ENCODE peak calls at places on chromosomes 13 and 19, in five cellular contexts. L is tibial artery, F is fibroblast of lung, X is PC-3, Z is testis. U is an unnamed sample.

GRCh38 chr13:30569901-30570576 is 47.7 kb upstream of the USPL1 start:
- DNase-seq in L (peak; percentile 45), F (peak; percentile 95), Z (peak; percentile 51), X (peak; percentile 88), U (no peak)

GRCh38 chr19:11420894-11421606 is 1.9 kb upstream of the RGL3 start:
- DNase-seq in L (peak; percentile 30), Z (no peak), F (no peak), X (no peak), U (no peak)

GRCh38 chr19:41907994-41908615 is 20.1 kb downstream of the ERFL start:
- DNase-seq in F (no peak), L (no peak), Z (no peak), X (no peak), U (peak; percentile 54)

GRCh38 chr13:67052550-67053237 is 177.4 kb downstream of the PCDH9 start:
- DNase-seq in L (no peak), Z (no peak), X (no peak), F (no peak), U (no peak)

GRCh38 chr19:17762505-17763229 is 11.4 kb downstream of the FCHO1 start:
- DNase-seq in L (no peak), Z (peak; percentile 82), X (peak; percentile 70), F (peak; percentile 54), U (no peak)

GRCh38 chr13:30743319-30744055 is 8.1 kb downstream of the ALOX5AP start:
- DNase-seq in X (peak; percentile 93), L (peak; percentile 78), F (peak; percentile 99), Z (peak; percentile 71), U (no peak)

GRCh38 chr19:14059093-14059480 is 2.8 kb downstream of the PALM3 start:
- DNase-seq in X (no peak), Z (peak; percentile 39), L (no peak), F (no peak), U (no peak)

GRCh38 chr19:35031072-35031881 is 1.0 kb downstream of the SCN1B start:
- DNase-seq in X (peak; percentile 30), Z (no peak), L (peak; percentile 60), F (peak; percentile 28), U (no peak)

GRCh38 chr13:51262501-51263211 is 40.5 kb downstream of the FAM124A start:
- DNase-seq in X (no peak), Z (no peak), L (no peak), F (no peak), U (no peak)

GRCh38 chr13:75744127-75744526 is 108.0 kb downstream of the LMO7 start:
- DNase-seq in Z (no peak), F (no peak), X (no peak), L (no peak), U (no peak)

GRCh38 chr13:90413548-90413947 is 933.9 kb upstream of the MIR17HG start:
- DNase-seq in L (no peak), X (no peak), F (no peak), Z (no peak), U (no peak)

GRCh38 chr13:28574617-28575142 is 79.8 kb upstream of the FLT1 start:
- DNase-seq in Z (no peak), L (no peak), F (peak; percentile 91), X (peak; percentile 95), U (no peak)

GRCh38 chr13:23673354-23673753 is 103.1 kb downstream of the TNFRSF19 start:
- DNase-seq in Z (no peak), L (no peak), X (peak; percentile 82), F (peak; percentile 99), U (no peak)

GRCh38 chr19:51712461-51713081 is 11.2 kb downstream of the HAS1 start:
- DNase-seq in Z (no peak), F (peak; percentile 27), L (no peak), X (peak; percentile 85), U (no peak)

GRCh38 chr13:26540319-26540718 is 17.2 kb upstream of the WASF3 start:
- DNase-seq in Z (no peak), X (no peak), L (no peak), F (no peak), U (no peak)

GRCh38 chr19:56689198-56689597 is 17.6 kb upstream of the ZNF835 start:
- DNase-seq in Z (no peak), L (no peak), F (no peak), X (peak; percentile 8), U (no peak)

GRCh38 chr19:4566402-4567051 is 7.0 kb upstream of the SEMA6B start:
- DNase-seq in L (no peak), F (no peak), X (no peak), Z (no peak), U (no peak)

GRCh38 chr19:34409189-34410164 is 5.3 kb downstream of the PDCD2L start:
- DNase-seq in X (no peak), F (no peak), L (no peak), Z (no peak), U (peak; percentile 18)

GRCh38 chr13:112711528-112712265 is 21.9 kb downstream of the ATP11A start:
- DNase-seq in L (peak; percentile 93), X (peak; percentile 77), Z (peak; percentile 90), F (peak; percentile 97), U (peak; percentile 80)

GRCh38 chr13:111287201-111287600 is 33.2 kb upstream of the TEX29 start:
- DNase-seq in L (no peak), X (no peak), Z (no peak), F (no peak), U (no peak)

GRCh38 chr13:35349673-35350278 is 126.7 kb downstream of the MAB21L1 start:
- DNase-seq in L (no peak), F (peak; percentile 4), Z (no peak), X (peak; percentile 50), U (no peak)

GRCh38 chr13:60146491-60146890 is 17.2 kb downstream of the DIAPH3 start:
- DNase-seq in F (peak; percentile 83), Z (no peak), X (no peak), L (no peak), U (no peak)

GRCh38 chr13:111904701-111905608 is 162.0 kb upstream of the SOX1 start:
- DNase-seq in Z (peak; percentile 41), X (no peak), F (no peak), L (no peak), U (peak; percentile 9)

GRCh38 chr13:100247937-100248336 is 159.0 kb downstream of the PCCA start:
- DNase-seq in Z (no peak), F (no peak), L (no peak), X (no peak), U (no peak)

GRCh38 chr13:54305377-54305776 is 1276.8 kb downstream of the OLFM4 start:
- DNase-seq in F (no peak), X (no peak), L (no peak), Z (no peak), U (no peak)

GRCh38 chr13:48545608-48546007 is 12.7 kb upstream of the RCBTB2 start:
- DNase-seq in Z (no peak), F (no peak), L (no peak), X (no peak), U (no peak)

GRCh38 chr19:48271531-48272151 is 1.8 kb downstream of the ZNF114 start:
- DNase-seq in Z (peak; percentile 39), F (peak; percentile 50), L (peak; percentile 31), X (peak; percentile 23), U (peak; percentile 81)

GRCh38 chr13:50847501-50847900 is 4.0 kb upstream of the DLEU7 start:
- DNase-seq in Z (no peak), X (no peak), F (no peak), L (no peak), U (no peak)

GRCh38 chr13:47289578-47289977 is 392.7 kb upstream of the HTR2A start:
- DNase-seq in Z (no peak), F (no peak), L (no peak), X (peak; percentile 92), U (no peak)

GRCh38 chr13:98494769-98495168 is 82.1 kb downstream of the STK24 start:
- DNase-seq in Z (no peak), X (no peak), L (no peak), F (no peak), U (no peak)

GRCh38 chr13:98493035-98493401 is 83.9 kb downstream of the STK24 start:
- DNase-seq in Z (no peak), X (no peak), F (peak; percentile 50), L (no peak), U (no peak)

GRCh38 chr13:98490866-98491265 is 86.0 kb downstream of the STK24 start:
- DNase-seq in Z (no peak), X (no peak), F (no peak), L (no peak), U (no peak)

GRCh38 chr13:98490195-98490771 is 86.6 kb downstream of the STK24 start:
- DNase-seq in Z (no peak), X (no peak), L (no peak), F (no peak), U (no peak)

DNA sequence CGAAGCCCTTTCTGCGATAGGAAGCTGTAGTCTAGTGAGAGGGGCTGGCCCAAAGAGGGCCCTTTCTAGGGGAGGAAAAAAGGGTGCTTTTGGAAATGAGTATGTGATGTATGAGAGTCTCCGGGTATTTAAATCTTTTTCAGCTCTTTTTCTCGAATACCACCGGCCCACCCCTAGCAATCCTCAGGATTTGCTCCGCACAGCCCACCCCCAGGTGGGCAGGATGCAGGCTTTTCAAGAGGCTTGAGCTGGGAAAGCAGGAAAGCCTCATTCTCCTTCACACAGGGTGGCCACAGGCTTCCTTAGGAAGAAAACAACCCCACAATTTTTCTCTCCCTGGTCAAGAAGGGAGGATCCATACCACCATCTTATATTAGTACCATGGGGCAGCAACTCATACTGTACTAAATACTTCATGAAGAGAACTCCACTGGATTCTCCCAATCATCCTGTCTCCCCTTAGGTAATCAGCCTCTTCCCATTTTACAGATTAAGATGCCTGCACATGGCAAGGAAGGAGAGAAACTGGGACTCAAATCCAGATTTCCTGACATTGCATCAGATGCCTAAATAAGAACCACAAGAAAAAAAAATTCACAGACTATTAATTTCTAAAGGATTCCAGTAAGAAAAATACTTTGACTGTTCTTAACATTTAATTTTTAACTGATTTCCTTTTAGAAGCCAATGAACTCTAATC is 84.4 kb downstream of the STK24 start:
- DNase-seq in X (no peak), Z (no peak), L (no peak), F (peak; percentile 82), U (no peak)
- H3K4me1 ChIP-seq in X (no peaks in the 10 kb centered on the region), Z (peaks cover 20% of the 10 kb centered on the region), L (no peaks in the 10 kb centered on the region), F (peaks cover 17% of the 10 kb centered on the region), U (peaks cover 42% of the 10 kb centered on the region)

DNA sequence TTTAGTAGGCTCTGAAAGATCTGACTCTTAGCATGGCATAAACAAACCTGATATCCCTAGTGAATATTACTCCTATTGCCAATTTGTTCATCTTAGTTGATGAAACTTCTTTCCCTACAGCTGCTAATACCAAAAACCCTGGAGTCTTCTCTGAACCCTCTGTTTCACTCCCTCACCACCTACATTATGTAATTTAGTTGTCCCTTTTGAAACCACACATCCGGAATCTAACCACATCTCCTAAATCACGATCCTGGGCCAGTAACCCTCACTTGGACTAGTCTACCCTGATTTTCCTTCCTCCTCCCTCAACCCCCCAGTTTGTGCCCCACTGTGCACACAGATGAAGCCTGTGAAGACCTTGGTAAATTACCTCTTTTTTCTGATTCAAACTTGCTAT is 1.2 kb downstream of the ZNF256 start:
- DNase-seq in L (no peak), F (no peak), Z (no peak), X (no peak), U (no peak)
- H3K4me3 ChIP-seq in L (peak overlapping the region; percentile 95), F (peak overlapping the region; percentile 89), Z (no peak overlapping the region), X (peak overlapping the region; percentile 83), U (no peak overlapping the region)

GRCh38 chr19:15286688-15287355 is 45.5 kb downstream of the BRD4 start:
- DNase-seq in L (no peak), F (no peak), Z (no peak), X (no peak), U (no peak)
- H3K4me1 ChIP-seq in L (no peaks in the 10 kb centered on the region), F (peaks cover 38% of the 10 kb centered on the region), Z (peaks cover 62% of the 10 kb centered on the region), X (peaks cover 18% of the 10 kb centered on the region), U (peaks cover 74% of the 10 kb centered on the region)

DNA sequence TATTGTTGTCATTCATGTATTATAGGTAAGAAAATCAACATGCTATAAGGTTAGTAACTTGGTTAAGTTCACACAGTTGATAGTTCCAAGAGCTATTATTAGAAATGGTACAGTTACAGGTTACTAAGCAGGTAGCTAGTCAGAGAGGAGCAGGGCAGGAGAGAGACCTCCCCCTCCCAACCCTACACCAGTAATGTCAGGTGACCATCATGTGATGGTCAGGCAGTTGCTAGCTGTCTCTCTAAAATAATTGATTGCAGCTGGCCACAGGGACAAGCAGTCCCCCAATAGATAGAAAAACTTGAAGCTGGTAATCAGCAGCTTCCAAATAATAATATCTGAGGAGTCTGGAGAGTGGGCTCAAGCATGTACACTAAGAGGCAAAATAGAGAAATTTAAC is 14.6 kb downstream of the SLITRK1 start:
- DNase-seq in F (no peak), Z (no peak), L (no peak), X (no peak), U (no peak)
- H3K4me3 ChIP-seq in F (no peak overlapping the region), Z (no peak overlapping the region), L (no peak overlapping the region), X (no peak overlapping the region), U (no peak overlapping the region)

U was measured in left lung.